ENCODE peak calls at places on chromosome 3, in five cellular contexts. Q, E, A, C and S are unnamed samples.

GRCh38 chr3:66418432-66419052 is 82.3 kb downstream of the LRIG1 start:
- DNase-seq in Q (no peak), E (no peak), A (peak; percentile 76), C (peak; percentile 74), S (peak; percentile 87)

GRCh38 chr3:17850448-17850847 is 108.0 kb upstream of the TBC1D5 start:
- DNase-seq in Q (no peak), E (no peak), A (no peak), C (no peak), S (no peak)

GRCh38 chr3:31613131-31613626 is 80.5 kb downstream of the STT3B start:
- DNase-seq in Q (no peak), E (no peak), A (no peak), C (no peak), S (no peak)

GRCh38 chr3:180116658-180117057 is 79.9 kb upstream of the PEX5L start:
- DNase-seq in Q (no peak), E (no peak), A (no peak), C (no peak), S (no peak)

GRCh38 chr3:32780735-32781210 is 37.0 kb upstream of the TRIM71 start:
- DNase-seq in Q (no peak), E (peak; percentile 58), A (peak; percentile 23), C (no peak), S (peak; percentile 85)

GRCh38 chr3:127449489-127450212 is 140.9 kb downstream of the TPRA1 start:
- DNase-seq in Q (no peak), E (no peak), A (peak; percentile 1), C (peak; percentile 25), S (peak; percentile 32)

GRCh38 chr3:191136347-191136746 is 62.7 kb upstream of the OSTN start:
- DNase-seq in Q (no peak), E (no peak), A (no peak), C (no peak), S (no peak)

GRCh38 chr3:32880225-32880624 is 62.4 kb downstream of the TRIM71 start:
- DNase-seq in Q (no peak), E (no peak), A (no peak), C (no peak), S (no peak)

DNA sequence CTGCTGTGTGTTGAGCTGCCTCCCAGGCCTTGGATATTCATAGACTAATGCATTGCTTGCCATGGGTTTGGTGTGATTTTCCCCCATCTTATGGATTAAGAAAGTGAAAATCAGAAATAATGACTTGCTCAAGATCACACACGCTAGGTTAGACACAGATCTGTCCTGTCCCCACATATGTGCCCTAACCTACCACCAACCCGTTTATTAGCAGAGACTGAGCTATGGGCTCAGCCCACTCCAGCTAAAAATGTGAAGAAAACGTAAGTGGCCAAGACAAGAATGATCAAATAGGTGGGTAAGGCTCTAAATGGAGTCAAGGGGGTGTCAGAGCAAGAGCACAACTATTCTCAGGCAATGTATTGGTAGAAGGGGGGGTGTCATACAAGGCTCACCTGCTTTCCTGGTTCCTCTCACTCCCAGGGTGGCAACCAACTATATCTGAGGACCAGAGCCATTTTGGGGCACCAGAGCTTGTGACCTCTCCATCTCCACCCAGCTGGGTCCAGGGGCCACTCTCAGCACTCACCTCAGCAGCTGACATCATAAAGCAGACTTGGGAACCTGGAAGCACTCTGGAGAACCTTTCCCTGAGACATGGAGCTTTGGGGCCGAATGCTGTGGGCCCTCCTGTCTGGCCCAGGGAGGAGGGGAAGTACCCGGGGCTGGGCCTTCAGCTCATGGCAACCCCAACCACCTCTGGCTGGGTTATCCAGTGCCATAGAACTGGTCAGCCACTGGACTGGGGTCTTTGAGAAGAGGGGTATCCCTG is 1.4 kb downstream of the HEMK1 start:
- DNase-seq in Q (no peak), E (no peak), A (no peak), C (no peak), S (no peak)
- H3K4me3 ChIP-seq in Q (peak overlapping the region; percentile 99), E (no peak overlapping the region), A (no peak overlapping the region), C (peak overlapping the region; percentile 92), S (no peak overlapping the region)

DNA sequence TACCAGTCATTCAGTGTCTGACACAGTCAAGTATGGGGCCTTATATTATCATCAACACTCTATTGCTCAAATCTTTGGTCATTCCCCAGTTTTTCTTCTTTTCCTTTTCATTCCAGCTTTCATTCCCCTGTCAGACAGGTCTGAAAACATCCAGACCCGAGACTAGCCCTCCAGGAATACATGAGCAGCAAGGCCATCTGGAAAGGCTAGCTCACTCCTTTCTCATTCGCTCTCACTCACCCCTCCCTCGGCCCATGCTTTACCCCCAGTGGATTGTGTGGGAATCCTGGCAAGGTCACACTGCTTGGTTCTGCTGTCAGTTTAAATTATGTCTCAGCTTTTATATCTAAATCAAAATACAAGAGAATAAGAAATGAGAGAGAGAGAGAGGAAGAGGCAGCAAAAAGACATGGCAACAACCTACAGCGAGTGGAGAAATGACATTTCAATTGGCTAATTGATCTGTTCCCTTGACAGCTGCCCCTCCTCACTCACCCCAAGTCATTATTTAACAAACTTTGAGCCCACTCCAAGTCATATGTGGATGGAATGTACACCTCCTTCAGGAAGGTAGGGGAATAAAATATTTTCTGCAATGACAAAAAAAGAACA is 962.2 kb downstream of the TUSC7 start:
- DNase-seq in Q (no peak), E (no peak), A (no peak), C (no peak), S (no peak)
- H3K27ac ChIP-seq in Q (no peak overlapping the region), E (no peak overlapping the region), A (no peak overlapping the region), C (no peak overlapping the region), S (no peak overlapping the region)

DNA sequence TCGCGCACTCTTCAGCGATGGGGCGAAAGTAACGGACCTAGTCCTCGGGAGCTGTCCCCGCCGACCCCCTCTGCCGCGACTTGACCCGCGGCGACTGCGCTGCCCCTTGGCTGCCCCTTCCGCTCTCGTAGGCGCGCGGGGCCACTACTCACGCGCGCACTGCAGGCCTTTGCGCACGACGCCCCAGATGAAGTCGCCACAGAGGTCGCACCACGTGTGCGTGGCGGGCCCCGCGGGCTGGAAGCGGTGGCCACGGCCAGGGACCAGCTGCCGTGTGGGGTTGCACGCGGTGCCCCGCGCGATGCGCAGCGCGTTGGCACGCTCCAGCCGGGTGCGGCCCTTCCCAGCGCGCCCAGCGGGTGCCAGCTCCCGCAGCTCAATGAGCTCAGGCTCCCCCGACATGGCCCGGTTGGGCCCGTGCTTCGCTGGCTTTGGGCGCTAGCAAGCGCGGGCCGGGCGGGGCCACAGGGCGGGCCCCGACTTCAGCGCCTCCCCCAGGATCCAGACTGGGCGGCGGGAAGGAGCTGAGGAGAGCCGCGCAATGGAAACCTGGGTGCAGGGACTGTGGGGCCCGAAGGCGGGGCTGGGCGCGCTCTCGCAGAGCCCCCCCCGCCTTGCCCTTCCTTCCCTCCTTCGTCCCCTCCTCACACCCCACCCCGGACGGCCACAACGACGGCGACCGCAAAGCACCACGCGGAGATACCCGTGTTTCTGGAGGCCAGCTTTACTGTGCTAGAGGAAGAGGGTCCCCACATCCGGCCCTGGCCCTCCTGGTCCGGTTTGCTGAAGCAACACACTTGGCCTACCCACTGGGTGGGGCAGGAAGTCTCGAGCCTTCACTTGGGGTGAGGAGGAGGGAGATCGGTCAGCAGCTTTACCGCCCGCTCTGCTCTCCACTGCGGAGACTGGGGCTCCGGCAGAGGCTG is at the start of gene RASSF1:
- DNase-seq in Q (no peak), E (peak; percentile 83), A (no peak), C (no peak), S (peak; percentile 89)
- H3K4me3 ChIP-seq in Q (peak within 1 kb of the TSS; percentile 58), E (peak within 1 kb of the TSS; percentile 57), A (no peak within 1 kb of the TSS), C (peak within 1 kb of the TSS; percentile 58), S (peak within 1 kb of the TSS; percentile 95)

DNA sequence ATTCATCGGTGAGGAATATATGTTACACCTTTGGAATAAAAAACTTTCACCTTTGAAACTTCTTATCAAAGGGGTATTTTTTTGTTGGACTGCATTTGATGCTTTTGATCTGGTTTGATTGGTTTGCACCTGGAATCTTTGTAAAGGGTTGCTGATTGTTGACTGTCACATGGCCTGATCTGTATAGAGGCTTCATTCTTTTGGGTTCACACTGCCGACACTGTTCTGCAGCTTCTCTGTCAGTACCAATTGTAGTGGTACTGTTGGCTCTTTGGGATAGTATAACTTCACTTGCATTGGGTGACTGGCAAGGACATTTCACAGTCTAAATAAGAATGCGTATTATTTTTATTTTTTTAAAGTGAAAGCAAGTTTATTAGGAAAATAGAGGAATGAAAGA is 155.7 kb downstream of the DOCK3 start:
- DNase-seq in Q (no peak), E (no peak), A (no peak), C (no peak), S (no peak)
- H3K27ac ChIP-seq in Q (no peak overlapping the region), E (no peak overlapping the region), A (no peak overlapping the region), C (peak overlapping the region; percentile 63), S (no peak overlapping the region)

GRCh38 chr3:42500909-42501308 is 1.5 kb upstream of the VIPR1 start:
- DNase-seq in Q (no peak), E (peak; percentile 13), A (no peak), C (no peak), S (no peak)
- H3K4me3 ChIP-seq in Q (no peak overlapping the region), E (no peak overlapping the region), A (no peak overlapping the region), C (no peak overlapping the region), S (no peak overlapping the region)

GRCh38 chr3:112770026-112770626 is 76.5 kb downstream of the CD200R1L start:
- DNase-seq in Q (no peak), E (no peak), A (no peak), C (no peak), S (no peak)
- H3K27ac ChIP-seq in Q (peak overlapping the region; percentile 53), E (no peak overlapping the region), A (no peak overlapping the region), C (no peak overlapping the region), S (no peak overlapping the region)